ENCODE peak calls at places on chromosomes 12 and 14, in four cellular contexts. A is GM12891, I is GM12878, P is K562. H is an unnamed sample.
A peak's percentile ranks its signal among the peaks of the same experiment; 100 is the strongest.

GRCh38 chr14:34710744-34711143 is 3.6 kb downstream of the CFL2 start:
- DNase-seq in I (no peak), A (no peak), P (no peak), H (no peak)

GRCh38 chr12:2264622-2265306 is 212.0 kb downstream of the CACNA1C start:
- DNase-seq in I (no peak), P (no peak), A (no peak), H (no peak)

GRCh38 chr14:31842905-31843304 is 234.2 kb upstream of the ARHGAP5 start:
- DNase-seq in A (no peak), P (no peak), I (no peak), H (no peak)

GRCh38 chr12:54021432-54022013 is 6.7 kb upstream of the HOXC6 start:
- DNase-seq in P (peak; percentile 28), I (no peak), A (no peak), H (no peak)

GRCh38 chr12:124441443-124442190 is 125.8 kb downstream of the NCOR2 start:
- DNase-seq in I (no peak), P (peak; percentile 47), A (no peak), H (no peak)

GRCh38 chr14:38342803-38343202 is 86.9 kb upstream of the CLEC14A start:
- DNase-seq in A (no peak), I (no peak), P (no peak), H (no peak)

GRCh38 chr14:77022219-77022852 is 6.2 kb downstream of the IRF2BPL start:
- DNase-seq in P (no peak), I (no peak), A (no peak), H (no peak)

GRCh38 chr14:98955741-98956070 is 316.3 kb downstream of the BCL11B start:
- DNase-seq in I (no peak), P (no peak), A (no peak), H (no peak)

GRCh38 chr14:24997335-24997734 is 52.6 kb downstream of the STXBP6 start:
- DNase-seq in P (no peak), A (no peak), I (no peak), H (no peak)

GRCh38 chr12:40650038-40650704 is 42.1 kb upstream of the CNTN1 start:
- DNase-seq in A (no peak), P (no peak), I (no peak), H (no peak)

GRCh38 chr12:122097641-122098364 is 19.2 kb downstream of the MLXIP start:
- DNase-seq in P (peak; percentile 86), A (no peak), I (no peak), H (no peak)

GRCh38 chr12:92866418-92866817 is 62.7 kb downstream of the EEA1 start:
- DNase-seq in A (no peak), I (no peak), P (no peak), H (no peak)

DNA sequence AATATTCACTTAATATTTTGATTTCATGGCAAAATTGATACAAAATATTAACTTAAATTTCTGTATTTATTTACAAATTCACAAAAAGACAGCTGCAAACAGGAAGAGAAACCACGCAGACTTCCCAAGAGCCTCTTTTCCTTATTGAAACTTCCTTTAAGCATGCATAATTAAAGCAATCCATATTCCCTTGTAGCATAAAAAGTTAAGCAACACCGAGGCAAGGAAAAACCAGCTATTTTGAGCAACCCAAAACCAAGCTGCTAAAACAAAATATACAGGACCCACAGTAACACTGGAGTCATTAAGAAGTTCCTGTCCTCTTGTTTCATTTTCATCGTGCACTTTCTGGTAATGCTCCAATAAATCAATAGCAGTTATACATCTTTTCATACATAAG is 58.0 kb downstream of the EEA1 start:
- DNase-seq in A (no peak), I (no peak), P (no peak), H (no peak)
- TF ChIP-seq SPI1 in A (no peak), I (no peak), P (no peak), H (no peak)

GRCh38 chr12:70367268-70368141 is 1.4 kb downstream of the KCNMB4 start:
- DNase-seq in P (no peak), A (no peak), I (no peak), H (no peak)
- TF ChIP-seq SPI1 in P (no peak), A (no peak), I (no peak), H (no peak)

DNA sequence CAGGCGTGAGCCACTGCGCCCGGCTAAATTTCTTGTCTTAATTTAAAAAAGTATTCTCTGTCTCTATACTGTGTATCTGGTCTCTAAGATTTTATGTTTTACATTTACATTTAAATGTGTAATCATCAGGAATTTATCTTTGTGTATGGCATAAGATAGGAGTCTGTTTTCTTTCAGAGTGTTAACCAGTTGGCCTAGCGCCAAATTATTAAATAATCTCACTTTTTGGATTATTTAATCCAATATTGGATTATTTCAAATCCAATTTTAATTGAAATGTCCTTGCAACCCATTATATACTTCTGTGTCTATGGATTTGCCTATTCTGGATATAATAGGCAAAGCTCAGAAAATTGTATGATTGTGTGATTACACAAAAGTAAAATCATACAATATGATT is 45.0 kb downstream of the BAZ2A start:
- DNase-seq in I (no peak), P (no peak), A (no peak), H (no peak)
- TF ChIP-seq SPI1 in I (no peak), P (no peak), A (no peak), H (no peak)

DNA sequence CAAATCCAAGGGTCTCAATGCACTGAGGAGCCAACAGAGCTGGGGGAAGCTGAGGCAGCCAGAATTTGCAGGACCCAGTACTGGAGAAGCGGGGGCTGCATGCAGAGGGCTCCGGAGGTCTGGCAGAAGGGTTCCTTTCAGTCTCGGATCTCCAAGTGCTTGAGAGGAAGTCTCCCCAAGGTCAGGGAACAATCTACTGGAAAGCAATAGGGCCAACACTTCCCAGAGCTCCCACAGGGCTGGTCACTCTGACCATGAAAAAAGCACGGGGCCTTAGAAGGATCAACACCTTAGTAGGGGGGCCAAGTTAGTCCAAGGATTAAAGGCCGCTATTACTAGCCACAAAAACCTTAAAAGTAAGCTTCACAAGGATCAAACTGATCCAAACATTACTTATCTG is 31.7 kb downstream of the SPPL3 start:
- DNase-seq in A (no peak), I (no peak), P (no peak), H (peak; percentile 9)
- TF ChIP-seq SPI1 in A (no peak), I (no peak), P (no peak), H (peak; percentile 31)

DNA sequence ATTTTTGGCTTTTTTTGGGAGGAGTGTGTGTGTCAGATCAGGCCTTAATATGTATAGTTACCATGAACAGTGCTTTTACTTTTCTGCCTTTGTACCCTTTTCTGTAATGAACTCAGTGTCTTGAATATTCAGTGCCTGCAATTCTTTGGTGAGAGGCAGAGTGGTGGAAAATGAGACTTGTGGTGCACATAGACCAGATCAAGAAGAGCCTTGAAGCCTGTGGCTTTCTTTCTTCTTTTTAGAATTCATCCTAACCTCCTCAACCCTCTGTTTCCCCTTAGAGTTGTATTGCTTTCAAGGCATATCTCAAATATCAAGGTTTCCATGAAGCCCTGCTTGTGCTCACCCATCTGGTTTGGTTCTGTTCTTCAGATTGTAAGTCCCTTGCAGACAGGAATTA is 2.6 kb downstream of the YLPM1 start:
- DNase-seq in I (no peak), P (no peak), A (no peak), H (no peak)
- TF ChIP-seq SPI1 in I (no peak), P (no peak), A (no peak), H (no peak)

DNA sequence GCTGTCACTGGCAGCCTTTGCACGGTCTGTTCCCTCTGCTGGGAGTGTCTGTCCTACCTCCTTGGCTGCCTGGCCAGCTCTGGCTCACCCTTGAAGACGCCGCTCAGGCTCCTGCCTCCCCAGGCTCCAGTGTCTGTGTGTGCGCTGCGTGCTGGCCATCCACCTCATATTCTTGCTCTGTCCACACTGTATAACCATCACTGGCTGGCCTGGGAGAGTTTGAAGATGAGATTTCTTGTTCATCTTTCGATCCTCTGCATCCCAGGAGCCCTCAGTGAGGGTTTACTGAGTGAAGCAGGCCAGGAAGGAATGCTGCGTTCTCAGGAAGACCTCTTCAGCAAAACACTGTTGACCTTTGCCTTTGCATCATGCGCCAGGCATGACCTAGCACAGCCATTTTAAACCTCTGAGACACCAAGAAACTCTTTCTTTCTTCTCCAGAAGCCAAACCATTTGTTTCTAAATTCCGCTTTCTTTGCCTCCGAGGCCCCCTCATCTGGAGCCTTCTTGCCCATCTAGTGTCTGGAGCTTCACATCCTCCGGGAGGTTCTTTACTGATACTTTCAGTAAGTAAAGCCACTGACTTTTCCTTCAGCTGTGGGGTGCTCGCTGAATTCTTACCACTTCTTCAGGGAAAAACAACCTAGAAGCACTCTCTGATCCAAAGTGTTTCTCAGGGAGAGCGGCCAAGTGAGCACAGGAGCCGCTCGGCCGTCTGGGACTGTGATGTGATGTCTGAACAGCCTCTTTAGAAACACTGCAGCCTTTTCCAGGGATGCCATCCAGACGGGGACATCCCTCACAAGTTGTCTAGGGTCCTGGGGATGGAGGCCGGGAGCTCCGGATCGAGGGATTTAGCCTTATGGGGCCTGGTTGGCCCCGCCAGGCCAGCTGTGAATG is 160.9 kb downstream of the ZFP36L1 start:
- DNase-seq in A (no peak), I (no peak), P (no peak), H (no peak)
- TF ChIP-seq SPI1 in A (no peak), I (no peak), P (no peak), H (no peak)

H was measured in HL-60.